ENCODE peak calls at places on chromosomes 2 and 18, in four cellular contexts. U, S, M and L are unnamed samples.

GRCh38 chr2:36727586-36727985 is 31.1 kb downstream of the VIT start:
- ATAC-seq in U (no peak), S (no peak), M (no peak), L (no peak)

GRCh38 chr18:47184419-47185050 is 8.4 kb upstream of the IER3IP1 start:
- ATAC-seq in U (no peak), S (no peak), M (peak), L (peak)

GRCh38 chr2:176534798-176535479 is 265.7 kb downstream of the MTX2 start:
- ATAC-seq in U (no peak), S (no peak), M (peak), L (peak)

GRCh38 chr18:56727399-56727798 is 76.2 kb downstream of the WDR7 start:
- ATAC-seq in U (no peak), S (no peak), M (no peak), L (no peak)

GRCh38 chr18:76412010-76412817 is 82.8 kb downstream of the ZNF516 start:
- ATAC-seq in U (no peak), S (no peak), M (peak), L (no peak)

GRCh38 chr2:133774675-133775005 is 206.4 kb upstream of the NCKAP5 start:
- ATAC-seq in U (no peak), S (no peak), M (peak), L (peak)

GRCh38 chr2:86038291-86039081 is 67.2 kb downstream of the POLR1A start:
- ATAC-seq in U (no peak), S (no peak), M (peak), L (peak)

GRCh38 chr18:63648241-63648640 is 4.2 kb upstream of the SERPINB4 start:
- ATAC-seq in U (no peak), S (no peak), M (no peak), L (no peak)

GRCh38 chr2:18398833-18399232 is 161.6 kb downstream of the RDH14 start:
- ATAC-seq in U (no peak), S (no peak), M (no peak), L (peak)

GRCh38 chr18:31267823-31268481 is 50.0 kb upstream of the DSG1 start:
- ATAC-seq in U (no peak), S (no peak), M (no peak), L (no peak)

GRCh38 chr2:133045787-133046186 is 375.8 kb upstream of the LYPD1 start:
- ATAC-seq in U (no peak), S (no peak), M (no peak), L (no peak)

DNA sequence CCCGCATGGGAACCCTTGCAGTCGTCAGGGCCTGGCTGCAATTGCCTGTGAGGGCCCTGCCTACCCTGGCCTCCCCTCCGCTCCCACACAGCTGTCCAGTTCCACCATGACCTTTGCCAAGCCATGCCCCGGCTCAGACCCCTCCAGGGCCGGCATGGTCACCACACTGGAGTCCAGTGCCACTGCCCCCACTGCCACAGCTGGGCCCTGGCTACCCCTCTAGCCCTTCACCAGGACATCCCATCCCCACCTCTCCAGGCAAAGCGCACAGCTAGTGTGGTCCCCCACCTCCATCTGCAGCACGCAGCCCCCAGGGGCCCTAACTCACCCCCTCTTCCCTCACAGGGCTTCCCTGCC is 70.3 kb upstream of the SMAD7 start:
- ATAC-seq in U (peak), S (no peak), M (no peak), L (no peak)
- H3K27ac ChIP-seq in U (no peak), S (peak), M (peak), L (no peak)

DNA sequence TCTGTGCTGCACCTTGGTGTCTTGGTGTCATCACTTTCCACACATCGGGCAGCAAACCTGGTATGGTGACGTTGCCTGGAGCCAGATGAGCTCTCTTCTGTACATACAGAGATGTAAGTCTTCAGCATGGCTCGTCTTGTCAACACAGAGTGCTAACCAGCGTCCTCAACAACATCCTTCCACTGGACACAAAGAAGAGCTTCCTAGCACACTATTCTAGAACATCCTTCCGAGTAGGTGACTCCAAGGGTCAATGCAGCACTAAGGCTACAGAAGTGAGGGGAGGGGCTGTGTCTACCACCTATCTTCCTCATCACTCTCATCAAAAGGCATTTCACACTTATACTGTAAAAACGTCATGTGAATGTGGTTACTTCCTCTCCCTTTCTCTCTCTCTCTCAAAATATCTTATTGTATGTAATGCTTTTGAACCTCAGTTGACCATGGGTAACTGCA is 108.1 kb upstream of the SLC1A4 start:
- ATAC-seq in U (no peak), S (no peak), M (no peak), L (no peak)
- TF ChIP-seq POLR2A in U (no peak), S (no peak), M (no peak), L (no peak)

GRCh38 chr2:158665536-158666302 is 129.4 kb upstream of the DAPL1 start:
- ATAC-seq in U (no peak), S (no peak), M (no peak), L (no peak)
- TF ChIP-seq POLR2AphosphoS5 in U (no peak), S (no peak), M (no peak), L (peak)

GRCh38 chr2:128782411-128783192 is 463.9 kb upstream of the HS6ST1 start:
- ATAC-seq in U (no peak), S (no peak), M (no peak), L (no peak)

GRCh38 chr2:128783896-128784295 is 465.2 kb upstream of the HS6ST1 start:
- ATAC-seq in U (no peak), S (no peak), M (peak), L (no peak)

GRCh38 chr2:128783193-128783671 is 464.6 kb upstream of the HS6ST1 start:
- ATAC-seq in U (no peak), S (no peak), M (no peak), L (no peak)

GRCh38 chr2:128786296-128786695 is 467.6 kb upstream of the HS6ST1 start:
- ATAC-seq in U (no peak), S (no peak), M (peak), L (no peak)

GRCh38 chr2:128784626-128785306 is 466.1 kb upstream of the HS6ST1 start:
- ATAC-seq in U (no peak), S (peak), M (no peak), L (no peak)
- H3K27ac ChIP-seq in U (no peak), S (no peak), M (no peak), L (no peak)

DNA sequence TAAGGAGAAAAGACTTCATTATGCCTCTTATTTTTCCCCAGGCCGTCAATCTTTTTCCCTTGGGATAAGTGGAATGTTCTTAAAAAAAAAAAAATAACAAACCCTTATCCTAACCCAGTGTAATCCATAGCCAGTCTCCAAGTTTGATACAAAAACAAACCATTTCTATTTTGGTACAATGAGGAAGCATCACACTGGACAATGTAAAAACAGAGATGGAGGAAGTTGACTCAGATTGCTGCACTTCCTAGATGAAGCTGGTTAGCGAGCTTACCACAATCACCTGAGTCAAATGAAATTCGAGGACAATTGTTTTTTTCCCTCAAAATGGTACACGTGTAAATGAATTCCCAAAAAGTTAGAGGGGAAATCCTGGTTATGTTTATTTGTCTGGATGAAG is 259.7 kb downstream of the TCF4 start:
- ATAC-seq in U (no peak), S (no peak), M (peak), L (peak)
- TF ChIP-seq POLR2A in U (no peak), S (no peak), M (no peak), L (no peak)

DNA sequence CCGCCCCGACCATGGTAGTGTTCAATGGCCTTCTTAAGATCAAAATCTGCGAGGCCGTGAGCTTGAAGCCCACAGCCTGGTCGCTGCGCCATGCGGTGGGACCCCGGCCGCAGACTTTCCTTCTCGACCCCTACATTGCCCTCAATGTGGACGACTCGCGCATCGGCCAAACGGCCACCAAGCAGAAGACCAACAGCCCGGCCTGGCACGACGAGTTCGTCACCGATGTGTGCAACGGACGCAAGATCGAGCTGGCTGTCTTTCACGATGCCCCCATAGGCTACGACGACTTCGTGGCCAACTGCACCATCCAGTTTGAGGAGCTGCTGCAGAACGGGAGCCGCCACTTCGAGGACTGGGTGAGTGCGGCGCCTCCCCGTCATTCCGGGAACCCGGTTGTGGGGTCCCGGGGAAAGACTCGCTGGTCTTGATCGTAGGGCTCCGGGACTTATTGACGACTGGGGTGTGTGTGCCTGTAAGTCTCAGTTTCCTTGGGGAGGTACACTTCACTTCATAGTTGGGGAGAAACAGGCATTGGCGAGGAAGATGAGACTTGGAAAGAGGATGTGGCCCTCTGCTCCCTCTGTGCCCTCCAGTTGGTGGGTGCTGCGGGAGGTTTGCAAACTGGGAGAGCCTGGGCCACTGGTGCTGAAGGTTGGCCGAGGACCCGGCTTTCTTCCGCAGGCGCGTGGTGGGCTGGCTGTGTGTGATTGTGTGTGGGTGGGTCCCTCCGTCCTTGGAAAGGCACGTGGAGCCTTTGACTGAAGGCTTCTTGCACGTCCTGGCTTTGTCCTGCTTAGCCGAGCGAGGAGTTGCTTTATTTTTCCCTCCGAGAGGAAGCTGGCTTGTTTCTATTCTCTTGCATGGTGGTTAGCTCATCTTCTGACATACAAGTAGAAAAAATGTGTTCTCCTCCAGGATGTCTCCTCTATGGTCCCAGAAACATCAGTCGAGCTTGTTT is 895 bp downstream of the PRKCE start:
- ATAC-seq in U (no peak), S (no peak), M (peak), L (no peak)
- TF ChIP-seq POLR2AphosphoS5 in U (no peak), S (no peak), M (peak), L (no peak)